ENCODE peak calls at places on chromosomes 7 and 10, in four cellular contexts. One of them, this sample, is unnamed.

GRCh38 chr7:36717596-36717995 is 6.7 kb downstream of the AOAH start:
- DNase-seq in left lung: no peak
- DNase-seq in RWPE1: no peak
- DNase-seq in hepatocyte: no peak
- DNase-seq in this sample: no peak

GRCh38 chr10:32237644-32238345 is 109.2 kb downstream of the EPC1 start:
- DNase-seq in hepatocyte: no peak
- DNase-seq in RWPE1: peak
- DNase-seq in left lung: no peak
- DNase-seq in this sample: no peak

GRCh38 chr7:100154651-100155491 is 3.7 kb downstream of the TRAPPC14 start:
- DNase-seq in RWPE1: no peak
- DNase-seq in left lung: no peak
- DNase-seq in hepatocyte: peak
- DNase-seq in this sample: no peak

GRCh38 chr10:122112625-122113160 is 123.7 kb downstream of the TACC2 start:
- DNase-seq in RWPE1: peak
- DNase-seq in hepatocyte: peak
- DNase-seq in left lung: peak
- DNase-seq in this sample: no peak

GRCh38 chr7:90621130-90621891 is 25.2 kb downstream of the CDK14 start:
- DNase-seq in left lung: no peak
- DNase-seq in hepatocyte: no peak
- DNase-seq in RWPE1: no peak
- DNase-seq in this sample: no peak

GRCh38 chr10:115706482-115707076 is 566.4 kb downstream of the GFRA1 start:
- DNase-seq in hepatocyte: peak
- DNase-seq in RWPE1: peak
- DNase-seq in left lung: no peak
- DNase-seq in this sample: no peak

GRCh38 chr10:3173173-3173878 is 744 bp upstream of the PITRM1 start:
- DNase-seq in left lung: peak
- DNase-seq in hepatocyte: no peak
- DNase-seq in RWPE1: peak
- DNase-seq in this sample: no peak

GRCh38 chr7:44477063-44477830 is 13.2 kb downstream of the NUDCD3 start:
- DNase-seq in RWPE1: peak
- DNase-seq in left lung: no peak
- DNase-seq in hepatocyte: peak
- DNase-seq in this sample: peak

GRCh38 chr10:75740541-75740940 is 309.1 kb downstream of the LRMDA start:
- DNase-seq in left lung: no peak
- DNase-seq in hepatocyte: no peak
- DNase-seq in RWPE1: no peak
- DNase-seq in this sample: no peak

GRCh38 chr7:153858335-153858734 is 193.9 kb upstream of the DPP6 start:
- DNase-seq in left lung: no peak
- DNase-seq in RWPE1: no peak
- DNase-seq in hepatocyte: no peak
- DNase-seq in this sample: no peak

GRCh38 chr10:101139421-101139911 is 8.4 kb downstream of the TLX1 start:
- DNase-seq in RWPE1: no peak
- DNase-seq in left lung: no peak
- DNase-seq in hepatocyte: no peak
- DNase-seq in this sample: no peak

GRCh38 chr10:16952010-16952550 is 134.9 kb upstream of the RSU1 start:
- DNase-seq in RWPE1: no peak
- DNase-seq in hepatocyte: no peak
- DNase-seq in left lung: no peak
- DNase-seq in this sample: no peak

GRCh38 chr10:120713573-120713972 is 137.6 kb upstream of the WDR11 start:
- DNase-seq in left lung: no peak
- DNase-seq in hepatocyte: no peak
- DNase-seq in RWPE1: no peak
- DNase-seq in this sample: no peak

GRCh38 chr7:145106001-145106400 is 270.1 kb upstream of the TPK1 start:
- DNase-seq in hepatocyte: peak
- DNase-seq in left lung: no peak
- DNase-seq in RWPE1: no peak
- DNase-seq in this sample: no peak

GRCh38 chr7:75611557-75612178 is 119.5 kb downstream of the SPDYE5 start:
- DNase-seq in hepatocyte: no peak
- DNase-seq in left lung: peak
- DNase-seq in RWPE1: no peak
- DNase-seq in this sample: no peak

GRCh38 chr10:48439581-48440041 is 133.1 kb downstream of the MAPK8 start:
- DNase-seq in left lung: no peak
- DNase-seq in RWPE1: no peak
- DNase-seq in hepatocyte: peak
- DNase-seq in this sample: no peak

GRCh38 chr7:110921478-110922210 is 169.3 kb upstream of the LRRN3 start:
- DNase-seq in left lung: no peak
- DNase-seq in hepatocyte: no peak
- DNase-seq in RWPE1: no peak
- DNase-seq in this sample: no peak

GRCh38 chr7:105940111-105940510 is 23.0 kb upstream of the CDHR3 start:
- DNase-seq in left lung: no peak
- DNase-seq in hepatocyte: peak
- DNase-seq in RWPE1: no peak
- DNase-seq in this sample: no peak

GRCh38 chr7:159096736-159097581 is 47.7 kb downstream of the VIPR2 start:
- DNase-seq in left lung: peak
- DNase-seq in RWPE1: no peak
- DNase-seq in hepatocyte: no peak
- DNase-seq in this sample: no peak

DNA sequence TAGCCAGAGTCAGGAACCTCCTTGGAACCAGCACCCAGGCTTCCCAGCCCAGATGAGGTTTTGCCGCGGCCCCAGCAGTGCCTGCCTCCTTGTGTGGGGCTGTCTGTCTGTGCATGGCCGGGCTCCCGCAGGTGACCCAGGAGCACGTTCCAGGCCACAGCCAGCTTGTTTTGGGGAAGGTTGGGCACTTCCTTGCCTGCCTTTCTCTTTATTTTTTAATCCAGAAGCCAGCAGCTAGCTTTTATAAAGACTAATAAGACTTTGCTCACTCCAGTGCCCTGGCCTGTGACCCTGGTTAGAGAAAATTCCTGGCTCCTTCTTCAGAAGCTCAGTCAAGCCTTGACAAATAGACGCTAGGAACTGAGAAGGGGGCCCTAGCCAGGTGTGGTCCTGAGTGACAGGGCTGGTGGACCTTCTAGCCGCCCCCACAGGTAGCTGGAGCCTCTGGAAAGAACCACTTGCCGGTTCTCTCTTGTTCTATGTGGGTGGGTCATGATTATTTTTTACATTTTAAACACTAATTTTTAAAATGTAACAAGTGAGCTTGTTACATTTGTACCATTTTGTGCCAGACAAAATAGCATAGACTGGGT is 837 bp downstream of the SLC29A3 start:
- DNase-seq in left lung: no peak
- DNase-seq in RWPE1: no peak
- DNase-seq in hepatocyte: no peak
- DNase-seq in this sample: no peak
- TF ChIP-seq CTCF in left lung: no peak
- TF ChIP-seq CTCF in RWPE1: peak
- TF ChIP-seq CTCF in hepatocyte: no peak
- TF ChIP-seq CTCF in this sample: no peak

GRCh38 chr10:61779950-61780659 is 117.4 kb downstream of the CABCOCO1 start:
- DNase-seq in left lung: no peak
- DNase-seq in RWPE1: peak
- DNase-seq in hepatocyte: peak
- DNase-seq in this sample: no peak
- TF ChIP-seq CTCF in left lung: no peak
- TF ChIP-seq CTCF in RWPE1: no peak
- TF ChIP-seq CTCF in hepatocyte: no peak
- TF ChIP-seq CTCF in this sample: no peak

DNA sequence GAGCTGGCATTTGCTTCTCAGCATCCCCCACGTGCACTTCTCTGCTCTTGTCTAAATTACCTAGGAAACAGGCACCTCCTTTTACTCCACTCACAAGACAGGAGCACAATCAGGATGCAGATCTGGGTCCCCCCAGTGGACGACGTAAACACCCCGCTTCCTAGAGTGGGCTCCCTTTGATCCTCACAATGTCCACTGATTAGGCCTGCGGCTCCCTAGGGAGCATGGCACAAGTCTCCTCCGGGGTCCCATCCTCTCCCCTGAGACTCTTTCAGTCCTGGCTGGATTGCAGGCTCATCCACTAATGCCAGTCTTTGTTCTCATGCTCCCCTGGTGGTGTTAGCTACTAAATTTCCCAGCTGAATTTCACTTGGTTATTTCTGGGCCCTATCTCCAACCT is 98.3 kb downstream of the GLI3 start:
- DNase-seq in hepatocyte: no peak
- DNase-seq in RWPE1: no peak
- DNase-seq in left lung: no peak
- DNase-seq in this sample: no peak
- TF ChIP-seq CTCF in hepatocyte: no peak
- TF ChIP-seq CTCF in RWPE1: no peak
- TF ChIP-seq CTCF in left lung: no peak
- TF ChIP-seq CTCF in this sample: no peak

DNA sequence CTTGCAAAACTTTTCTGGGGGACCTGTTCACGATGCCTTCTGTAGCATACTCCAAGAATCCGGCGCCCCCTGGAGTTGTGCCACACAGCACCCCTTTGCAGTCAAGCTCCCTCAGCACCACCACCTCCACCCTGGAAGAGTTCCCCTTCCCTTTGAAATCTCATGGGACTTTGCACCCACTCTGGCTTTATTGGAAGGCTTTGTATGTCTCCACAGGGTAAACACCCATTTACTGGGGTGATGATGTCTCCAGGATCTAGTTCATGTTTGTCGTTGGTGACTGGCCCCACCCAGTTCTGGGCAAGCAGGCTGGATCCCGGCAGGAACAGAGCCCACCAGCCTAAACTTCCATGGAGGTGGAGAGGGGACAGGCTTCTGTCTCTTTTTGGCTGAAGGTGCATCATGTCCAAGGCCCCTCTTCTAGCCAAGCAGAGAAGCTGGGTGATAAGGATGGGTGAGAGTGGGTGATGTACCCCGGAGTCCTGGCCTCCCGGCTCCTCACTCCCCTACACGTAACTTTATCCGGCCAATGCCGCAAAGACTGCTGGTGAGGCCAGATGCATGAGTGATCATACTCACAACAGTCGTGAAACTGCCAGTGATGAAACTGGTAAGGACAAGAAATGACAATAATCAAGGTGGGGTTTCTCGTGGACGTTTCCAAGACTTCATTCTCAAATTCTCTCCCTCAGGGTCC is 727 bp upstream of the CLDN4 start:
- DNase-seq in left lung: peak
- DNase-seq in RWPE1: no peak
- DNase-seq in hepatocyte: peak
- DNase-seq in this sample: no peak
- TF ChIP-seq CTCF in left lung: no peak
- TF ChIP-seq CTCF in RWPE1: no peak
- TF ChIP-seq CTCF in hepatocyte: peak
- TF ChIP-seq CTCF in this sample: no peak

This sample was measured in activated B cell treated with CpG ODN at 0.5 μM for 24 hours.